ENCODE peak calls at places on chromosomes 1 and 21, in seven cellular contexts. P is GM23338; T is CD8-positive, alpha-beta T cell; R is GM13977; W is fibroblast of the aortic adventitia; E is MM.1S; L is CD4-positive, alpha-beta T cell. M is an unnamed sample.

GRCh38 chr1:207845109-207845508 is 65.8 kb downstream of the CD34 start:
- DNase-seq in P (no peak), T (no peak), R (no peak), W (no peak), E (no peak), L (no peak), M (no peak)

GRCh38 chr1:24830680-24831272 is 85.5 kb downstream of the CLIC4 start:
- DNase-seq in P (peak), T (no peak), R (peak), W (peak), E (peak), L (no peak), M (peak)

GRCh38 chr1:226551299-226551698 is 2.7 kb downstream of the STUM start:
- DNase-seq in P (no peak), T (no peak), R (no peak), W (no peak), E (no peak), L (no peak), M (no peak)

GRCh38 chr21:41897690-41898089 is 18.5 kb upstream of the PRDM15 start:
- DNase-seq in P (peak), T (no peak), R (no peak), W (no peak), E (no peak), L (no peak), M (no peak)

GRCh38 chr1:109531826-109532364 is 7.8 kb upstream of the GPR61 start:
- DNase-seq in P (no peak), T (no peak), R (no peak), W (no peak), E (no peak), L (no peak), M (no peak)

GRCh38 chr21:15249285-15249993 is 184.6 kb upstream of the NRIP1 start:
- DNase-seq in P (no peak), T (no peak), R (no peak), W (peak), E (no peak), L (no peak), M (no peak)

GRCh38 chr1:78277253-78277652 is 213.5 kb upstream of the PTGFR start:
- DNase-seq in P (no peak), T (no peak), R (no peak), W (peak), E (peak), L (no peak), M (no peak)

GRCh38 chr1:19073311-19074186 is 117.1 kb upstream of the IFFO2 start:
- DNase-seq in P (no peak), T (no peak), R (no peak), W (no peak), E (no peak), L (no peak), M (no peak)

GRCh38 chr1:112876315-112876714 is 79.7 kb downstream of the SLC16A1 start:
- DNase-seq in P (no peak), T (no peak), R (no peak), W (no peak), E (no peak), L (no peak), M (no peak)

GRCh38 chr1:168032048-168032447 is 95.2 kb upstream of the MPC2 start:
- DNase-seq in P (no peak), T (no peak), R (peak), W (no peak), E (no peak), L (no peak), M (peak)

GRCh38 chr1:15454256-15454655 is 2.3 kb upstream of the CELA2A start:
- DNase-seq in P (no peak), T (no peak), R (no peak), W (peak), E (no peak), L (no peak), M (no peak)

GRCh38 chr1:62720946-62721554 is 32.9 kb upstream of the DOCK7 start:
- DNase-seq in P (no peak), T (no peak), R (no peak), W (no peak), E (no peak), L (no peak), M (no peak)

GRCh38 chr1:27633640-27634165 is 1.3 kb downstream of the FGR start:
- DNase-seq in P (no peak), T (no peak), R (no peak), W (no peak), E (no peak), L (no peak), M (no peak)

GRCh38 chr1:210262167-210262896 is 29.7 kb downstream of the SERTAD4 start:
- DNase-seq in P (no peak), T (no peak), R (no peak), W (peak), E (no peak), L (no peak), M (no peak)

GRCh38 chr1:24391882-24392603 is 21.5 kb downstream of the STPG1 start:
- DNase-seq in P (peak), T (peak), R (peak), W (peak), E (peak), L (peak), M (peak)

GRCh38 chr1:90730247-90731022 is 13.3 kb upstream of the BARHL2 start:
- DNase-seq in P (peak), T (no peak), R (peak), W (peak), E (no peak), L (no peak), M (no peak)

GRCh38 chr1:61053712-61054608 is 28.4 kb upstream of the NFIA start:
- DNase-seq in P (peak), T (peak), R (no peak), W (peak), E (no peak), L (no peak), M (peak)
- TF ChIP-seq CTCF in P (no peak), T (no peak), R (no peak), W (no peak), E (no peak), L (no peak), M (no peak)

GRCh38 chr1:5393146-5393545 is 599.1 kb downstream of the NPHP4 start:
- DNase-seq in P (no peak), T (no peak), R (no peak), W (no peak), E (no peak), L (no peak), M (no peak)

GRCh38 chr1:5391725-5392124 is 600.5 kb downstream of the NPHP4 start:
- DNase-seq in P (no peak), T (no peak), R (no peak), W (no peak), E (no peak), L (no peak), M (no peak)

GRCh38 chr1:5390497-5390896 is 601.7 kb downstream of the NPHP4 start:
- DNase-seq in P (no peak), T (no peak), R (no peak), W (no peak), E (no peak), L (no peak), M (no peak)

GRCh38 chr1:5393591-5393990 is 598.6 kb downstream of the NPHP4 start:
- DNase-seq in P (no peak), T (no peak), R (no peak), W (no peak), E (no peak), L (no peak), M (no peak)

GRCh38 chr1:5394111-5394510 is 598.1 kb downstream of the NPHP4 start:
- DNase-seq in P (no peak), T (no peak), R (no peak), W (no peak), E (no peak), L (no peak), M (no peak)
- TF ChIP-seq CTCF in P (no peak), T (no peak), R (no peak), W (no peak), E (no peak), L (no peak), M (no peak)

DNA sequence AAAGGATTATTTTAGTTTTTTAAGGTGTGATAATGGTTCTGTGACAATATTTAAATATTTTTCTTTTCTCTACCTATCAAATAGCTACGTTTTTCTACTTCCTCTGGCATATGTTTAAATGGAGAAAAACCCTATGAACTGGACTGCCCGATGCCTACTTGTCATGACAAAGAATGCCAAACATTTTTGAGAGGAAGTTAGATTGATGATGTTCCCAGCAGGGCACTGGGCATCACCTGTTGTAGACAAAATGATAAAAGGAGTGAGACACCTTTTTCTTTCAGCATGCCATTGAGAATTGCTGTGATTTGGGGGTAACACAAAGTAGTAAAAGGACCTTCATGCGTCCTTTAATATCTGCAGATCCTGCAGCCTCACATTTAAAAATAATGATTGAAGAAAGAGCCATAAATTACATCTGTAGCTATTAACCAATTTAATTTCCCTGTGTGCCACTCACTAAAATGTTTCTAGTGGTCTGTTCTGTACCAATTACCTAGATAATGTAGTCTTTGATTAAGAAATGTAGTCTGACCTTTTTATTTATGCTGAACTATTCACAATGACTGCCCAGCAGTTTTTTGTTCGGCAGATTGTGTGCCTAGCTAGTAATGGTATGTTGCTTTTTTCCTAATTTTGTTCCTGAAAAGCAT is 47.6 kb downstream of the RPL5 start:
- DNase-seq in P (no peak), T (no peak), R (no peak), W (no peak), E (no peak), L (no peak), M (no peak)
- TF ChIP-seq CTCF in P (no peak), T (no peak), R (no peak), W (no peak), E (no peak), L (no peak), M (no peak)

GRCh38 chr1:164891615-164892014 is 332.6 kb downstream of the PBX1 start:
- DNase-seq in P (peak), T (no peak), R (no peak), W (no peak), E (no peak), L (no peak), M (no peak)
- TF ChIP-seq CTCF in P (peak), T (no peak), R (no peak), W (no peak), E (no peak), L (no peak), M (no peak)

DNA sequence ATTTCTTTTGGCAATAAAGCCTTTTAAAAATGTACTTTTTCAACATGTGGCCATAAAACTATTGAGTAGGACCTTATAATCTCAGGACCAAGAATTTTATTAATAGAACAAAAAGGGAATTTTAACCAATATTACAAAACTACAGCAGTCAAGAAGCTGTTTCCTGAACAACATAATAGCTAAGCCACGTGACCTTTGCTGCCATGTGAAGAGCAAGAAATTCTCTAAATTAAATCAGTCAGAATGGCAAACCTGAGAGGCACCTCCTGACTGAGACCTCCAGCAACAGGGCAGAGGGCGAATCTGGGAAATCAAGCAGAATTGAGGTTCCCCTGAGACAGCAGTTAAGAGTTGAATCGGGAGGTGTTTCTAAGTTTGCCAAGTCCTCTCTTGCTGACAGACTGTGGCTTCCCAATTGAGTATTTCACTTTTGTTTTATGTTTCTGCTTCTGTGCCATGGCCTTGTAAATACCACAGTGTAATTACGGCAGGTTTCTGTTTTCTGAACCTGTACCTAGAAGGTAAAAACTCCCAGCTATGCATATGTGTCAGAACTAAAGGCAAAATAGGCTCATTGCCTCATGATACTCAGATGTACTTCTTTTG is 358.4 kb downstream of the NTNG1 start:
- DNase-seq in P (no peak), T (no peak), R (peak), W (no peak), E (peak), L (no peak), M (peak)
- TF ChIP-seq CTCF in P (no peak), T (no peak), R (no peak), W (no peak), E (no peak), L (no peak), M (no peak)

M was measured in GM10248.